ENCODE peak calls at places on chromosomes 16 and 17, in five cellular contexts. M, U, N, W and O are unnamed samples.

GRCh38 chr16:59907671-59908070 is 1173.6 kb upstream of the GOT2 start:
- DNase-seq in W (no peak), N (no peak), M (no peak), U (no peak), O (no peak)

GRCh38 chr17:82942166-82943130 is 102.6 kb upstream of the ZNF750 start:
- DNase-seq in N (no peak), M (no peak), W (no peak), U (no peak), O (no peak)

GRCh38 chr16:1323296-1324239 is 9.9 kb upstream of the BAIAP3 start:
- DNase-seq in U (no peak), N (no peak), W (no peak), M (no peak), O (no peak)

GRCh38 chr16:28258571-28258970 is 33.8 kb upstream of the SBK1 start:
- DNase-seq in M (no peak), N (no peak), W (no peak), U (no peak), O (peak; percentile 6)

GRCh38 chr16:70665113-70665694 is 18.8 kb downstream of the IL34 start:
- DNase-seq in W (peak; percentile 13), M (no peak), N (no peak), U (no peak), O (no peak)

GRCh38 chr17:80892900-80893603 is 98.6 kb upstream of the CHMP6 start:
- DNase-seq in M (no peak), N (no peak), W (no peak), U (no peak), O (no peak)

GRCh38 chr17:60959011-60959410 is 281.4 kb downstream of the BCAS3 start:
- DNase-seq in M (no peak), U (no peak), N (no peak), W (no peak), O (peak; percentile 50)

GRCh38 chr17:2396568-2397246 is 4.2 kb downstream of the MNT start:
- DNase-seq in W (peak; percentile 63), N (peak; percentile 67), U (peak; percentile 30), M (no peak), O (peak; percentile 98)

GRCh38 chr17:7987112-7987893 is 15.1 kb upstream of the GUCY2D start:
- DNase-seq in M (no peak), N (no peak), U (no peak), W (no peak), O (no peak)

GRCh38 chr17:29039764-29040598 is 3.0 kb upstream of the PIPOX start:
- DNase-seq in N (no peak), W (peak; percentile 71), U (no peak), M (no peak), O (peak; percentile 50)

GRCh38 chr17:51869387-51869786 is 289.1 kb downstream of the CA10 start:
- DNase-seq in W (no peak), N (no peak), U (no peak), M (no peak), O (peak; percentile 44)

GRCh38 chr16:46620265-46621005 is 744 bp downstream of the SHCBP1 start:
- DNase-seq in U (no peak), W (peak; percentile 33), N (no peak), M (no peak), O (no peak)

GRCh38 chr16:10744370-10745030 is 858 bp downstream of the NUBP1 start:
- DNase-seq in U (no peak), N (no peak), W (no peak), M (no peak), O (no peak)

GRCh38 chr17:68200689-68201424 is 47.0 kb upstream of the AMZ2 start:
- DNase-seq in N (peak; percentile 64), W (peak; percentile 87), M (no peak), U (peak; percentile 52), O (peak; percentile 75)

GRCh38 chr17:50570516-50570915 is 10.0 kb downstream of the CACNA1G start:
- DNase-seq in W (peak; percentile 76), U (no peak), M (no peak), N (no peak), O (no peak)

GRCh38 chr16:10226672-10227306 is 44.6 kb upstream of the GRIN2A start:
- DNase-seq in W (no peak), M (no peak), N (no peak), U (no peak), O (no peak)

GRCh38 chr17:61806081-61806828 is 57.1 kb downstream of the BRIP1 start:
- DNase-seq in M (no peak), W (no peak), U (no peak), N (no peak), O (no peak)

GRCh38 chr17:50425001-50425681 is 877 bp upstream of the ACSF2 start:
- DNase-seq in M (no peak), U (no peak), W (no peak), N (no peak), O (no peak)

GRCh38 chr16:84087461-84088151 is 29.1 kb downstream of the MBTPS1 start:
- DNase-seq in N (no peak), M (no peak), U (no peak), W (no peak), O (no peak)

GRCh38 chr17:1159781-1160180 is 20.0 kb downstream of the ABR start:
- DNase-seq in W (no peak), N (no peak), M (no peak), U (no peak), O (no peak)

GRCh38 chr17:69898606-69899005 is 176.4 kb upstream of the KCNJ16 start:
- DNase-seq in U (no peak), N (no peak), W (no peak), M (no peak), O (no peak)

GRCh38 chr16:76222087-76222486 is 55.1 kb upstream of the CNTNAP4 start:
- DNase-seq in M (no peak), N (no peak), W (no peak), U (no peak), O (no peak)

GRCh38 chr17:81737947-81738800 is 26.1 kb downstream of the SLC25A10 start:
- DNase-seq in U (no peak), W (no peak), M (no peak), N (no peak), O (no peak)

GRCh38 chr16:85759631-85760419 is 8.9 kb upstream of the C16orf74 start:
- DNase-seq in M (no peak), N (no peak), W (peak; percentile 84), U (no peak), O (peak; percentile 31)

GRCh38 chr17:38982858-38983746 is 15.9 kb upstream of the FBXO47 start:
- DNase-seq in N (no peak), W (peak; percentile 75), M (peak; percentile 13), U (no peak), O (peak; percentile 64)

GRCh38 chr17:6496116-6496481 is 51.8 kb downstream of the PIMREG start:
- DNase-seq in M (no peak), U (no peak), N (no peak), W (no peak), O (no peak)

GRCh38 chr16:68079616-68080344 is 5.4 kb upstream of the NFATC3 start:
- DNase-seq in W (no peak), M (peak; percentile 50), N (no peak), U (peak; percentile 36), O (no peak)